ENCODE peak calls at places on chromosomes 11 and 22, in eight cellular contexts. One of them, this sample, is unnamed.

GRCh38 chr11:47083913-47084312 is 92.8 kb downstream of the ARFGAP2 start:
- DNase-seq in activated CD8-positive, alpha-beta T cell treated with anti-CD3 and anti-CD28 coated beads, Interleukin-2, amount 10 ng/mL, durations not matched to agents 7 days and 5 days: no peak
- DNase-seq in activated T-cell treated with anti-CD3 and anti-CD28 coated beads, Interleukin-2, amount 50 U/mL, for 72 hours: no peak
- DNase-seq in NCI-H510A treated with DMSO at 0.1 percent for 48 hours: no peak
- DNase-seq in HEK293T: no peak
- DNase-seq in kidney: no peak
- DNase-seq in memory B cell: no peak
- DNase-seq in PC-3: peak
- DNase-seq in this sample: peak

GRCh38 chr11:94766656-94767291 is 1.4 kb upstream of the AMOTL1 start:
- DNase-seq in activated CD8-positive, alpha-beta T cell treated with anti-CD3 and anti-CD28 coated beads, Interleukin-2, amount 10 ng/mL, durations not matched to agents 7 days and 5 days: no peak
- DNase-seq in activated T-cell treated with anti-CD3 and anti-CD28 coated beads, Interleukin-2, amount 50 U/mL, for 72 hours: no peak
- DNase-seq in NCI-H510A treated with DMSO at 0.1 percent for 48 hours: no peak
- DNase-seq in HEK293T: no peak
- DNase-seq in kidney: no peak
- DNase-seq in memory B cell: no peak
- DNase-seq in PC-3: peak
- DNase-seq in this sample: no peak

GRCh38 chr11:32145282-32145681 is 54.4 kb downstream of the RCN1 start:
- DNase-seq in activated CD8-positive, alpha-beta T cell treated with anti-CD3 and anti-CD28 coated beads, Interleukin-2, amount 10 ng/mL, durations not matched to agents 7 days and 5 days: no peak
- DNase-seq in activated T-cell treated with anti-CD3 and anti-CD28 coated beads, Interleukin-2, amount 50 U/mL, for 72 hours: no peak
- DNase-seq in NCI-H510A treated with DMSO at 0.1 percent for 48 hours: no peak
- DNase-seq in HEK293T: no peak
- DNase-seq in kidney: no peak
- DNase-seq in memory B cell: no peak
- DNase-seq in PC-3: no peak
- DNase-seq in this sample: no peak

GRCh38 chr11:44814881-44815592 is 88.3 kb downstream of the TSPAN18 start:
- DNase-seq in activated CD8-positive, alpha-beta T cell treated with anti-CD3 and anti-CD28 coated beads, Interleukin-2, amount 10 ng/mL, durations not matched to agents 7 days and 5 days: no peak
- DNase-seq in activated T-cell treated with anti-CD3 and anti-CD28 coated beads, Interleukin-2, amount 50 U/mL, for 72 hours: no peak
- DNase-seq in NCI-H510A treated with DMSO at 0.1 percent for 48 hours: no peak
- DNase-seq in HEK293T: no peak
- DNase-seq in kidney: no peak
- DNase-seq in memory B cell: no peak
- DNase-seq in PC-3: no peak
- DNase-seq in this sample: peak

GRCh38 chr11:119338318-119338890 is 2.3 kb downstream of the C1QTNF5 start:
- DNase-seq in activated CD8-positive, alpha-beta T cell treated with anti-CD3 and anti-CD28 coated beads, Interleukin-2, amount 10 ng/mL, durations not matched to agents 7 days and 5 days: peak
- DNase-seq in activated T-cell treated with anti-CD3 and anti-CD28 coated beads, Interleukin-2, amount 50 U/mL, for 72 hours: peak
- DNase-seq in NCI-H510A treated with DMSO at 0.1 percent for 48 hours: peak
- DNase-seq in HEK293T: peak
- DNase-seq in kidney: peak
- DNase-seq in memory B cell: peak
- DNase-seq in PC-3: peak
- DNase-seq in this sample: peak

GRCh38 chr11:104759464-104759863 is 138.8 kb downstream of the CASP12 start:
- DNase-seq in activated CD8-positive, alpha-beta T cell treated with anti-CD3 and anti-CD28 coated beads, Interleukin-2, amount 10 ng/mL, durations not matched to agents 7 days and 5 days: no peak
- DNase-seq in activated T-cell treated with anti-CD3 and anti-CD28 coated beads, Interleukin-2, amount 50 U/mL, for 72 hours: no peak
- DNase-seq in NCI-H510A treated with DMSO at 0.1 percent for 48 hours: no peak
- DNase-seq in HEK293T: no peak
- DNase-seq in kidney: no peak
- DNase-seq in memory B cell: no peak
- DNase-seq in PC-3: no peak
- DNase-seq in this sample: no peak

GRCh38 chr11:121154473-121154872 is 53.4 kb downstream of the TECTA start:
- DNase-seq in activated CD8-positive, alpha-beta T cell treated with anti-CD3 and anti-CD28 coated beads, Interleukin-2, amount 10 ng/mL, durations not matched to agents 7 days and 5 days: no peak
- DNase-seq in activated T-cell treated with anti-CD3 and anti-CD28 coated beads, Interleukin-2, amount 50 U/mL, for 72 hours: no peak
- DNase-seq in NCI-H510A treated with DMSO at 0.1 percent for 48 hours: no peak
- DNase-seq in HEK293T: no peak
- DNase-seq in kidney: no peak
- DNase-seq in memory B cell: no peak
- DNase-seq in PC-3: no peak
- DNase-seq in this sample: no peak

GRCh38 chr22:38104084-38104483 is 6.4 kb downstream of the BAIAP2L2 start:
- DNase-seq in activated CD8-positive, alpha-beta T cell treated with anti-CD3 and anti-CD28 coated beads, Interleukin-2, amount 10 ng/mL, durations not matched to agents 7 days and 5 days: no peak
- DNase-seq in activated T-cell treated with anti-CD3 and anti-CD28 coated beads, Interleukin-2, amount 50 U/mL, for 72 hours: no peak
- DNase-seq in NCI-H510A treated with DMSO at 0.1 percent for 48 hours: no peak
- DNase-seq in HEK293T: peak
- DNase-seq in kidney: no peak
- DNase-seq in memory B cell: no peak
- DNase-seq in PC-3: peak
- DNase-seq in this sample: no peak

GRCh38 chr22:25054943-25055511 is 102.5 kb downstream of the KIAA1671 start:
- DNase-seq in activated CD8-positive, alpha-beta T cell treated with anti-CD3 and anti-CD28 coated beads, Interleukin-2, amount 10 ng/mL, durations not matched to agents 7 days and 5 days: peak
- DNase-seq in activated T-cell treated with anti-CD3 and anti-CD28 coated beads, Interleukin-2, amount 50 U/mL, for 72 hours: peak
- DNase-seq in NCI-H510A treated with DMSO at 0.1 percent for 48 hours: no peak
- DNase-seq in HEK293T: no peak
- DNase-seq in kidney: no peak
- DNase-seq in memory B cell: no peak
- DNase-seq in PC-3: no peak
- DNase-seq in this sample: peak

GRCh38 chr22:21937821-21938070 is 14.9 kb downstream of the PPM1F start:
- DNase-seq in activated CD8-positive, alpha-beta T cell treated with anti-CD3 and anti-CD28 coated beads, Interleukin-2, amount 10 ng/mL, durations not matched to agents 7 days and 5 days: no peak
- DNase-seq in activated T-cell treated with anti-CD3 and anti-CD28 coated beads, Interleukin-2, amount 50 U/mL, for 72 hours: no peak
- DNase-seq in NCI-H510A treated with DMSO at 0.1 percent for 48 hours: no peak
- DNase-seq in HEK293T: no peak
- DNase-seq in kidney: no peak
- DNase-seq in memory B cell: no peak
- DNase-seq in PC-3: no peak
- DNase-seq in this sample: no peak

GRCh38 chr11:84691830-84692229 is 935.3 kb downstream of the DLG2 start:
- DNase-seq in activated CD8-positive, alpha-beta T cell treated with anti-CD3 and anti-CD28 coated beads, Interleukin-2, amount 10 ng/mL, durations not matched to agents 7 days and 5 days: no peak
- DNase-seq in activated T-cell treated with anti-CD3 and anti-CD28 coated beads, Interleukin-2, amount 50 U/mL, for 72 hours: no peak
- DNase-seq in NCI-H510A treated with DMSO at 0.1 percent for 48 hours: no peak
- DNase-seq in HEK293T: no peak
- DNase-seq in kidney: no peak
- DNase-seq in memory B cell: no peak
- DNase-seq in PC-3: no peak
- DNase-seq in this sample: no peak

GRCh38 chr11:79397252-79397651 is 43.6 kb downstream of the TENM4 start:
- DNase-seq in activated CD8-positive, alpha-beta T cell treated with anti-CD3 and anti-CD28 coated beads, Interleukin-2, amount 10 ng/mL, durations not matched to agents 7 days and 5 days: no peak
- DNase-seq in activated T-cell treated with anti-CD3 and anti-CD28 coated beads, Interleukin-2, amount 50 U/mL, for 72 hours: no peak
- DNase-seq in NCI-H510A treated with DMSO at 0.1 percent for 48 hours: no peak
- DNase-seq in HEK293T: no peak
- DNase-seq in kidney: no peak
- DNase-seq in memory B cell: no peak
- DNase-seq in PC-3: no peak
- DNase-seq in this sample: peak

GRCh38 chr11:115550291-115551059 is 46.3 kb upstream of the CADM1 start:
- DNase-seq in activated CD8-positive, alpha-beta T cell treated with anti-CD3 and anti-CD28 coated beads, Interleukin-2, amount 10 ng/mL, durations not matched to agents 7 days and 5 days: no peak
- DNase-seq in activated T-cell treated with anti-CD3 and anti-CD28 coated beads, Interleukin-2, amount 50 U/mL, for 72 hours: no peak
- DNase-seq in NCI-H510A treated with DMSO at 0.1 percent for 48 hours: no peak
- DNase-seq in HEK293T: no peak
- DNase-seq in kidney: peak
- DNase-seq in memory B cell: no peak
- DNase-seq in PC-3: no peak
- DNase-seq in this sample: peak

GRCh38 chr11:57552479-57552878 is 15.0 kb downstream of the UBE2L6 start:
- DNase-seq in activated CD8-positive, alpha-beta T cell treated with anti-CD3 and anti-CD28 coated beads, Interleukin-2, amount 10 ng/mL, durations not matched to agents 7 days and 5 days: no peak
- DNase-seq in activated T-cell treated with anti-CD3 and anti-CD28 coated beads, Interleukin-2, amount 50 U/mL, for 72 hours: no peak
- DNase-seq in NCI-H510A treated with DMSO at 0.1 percent for 48 hours: no peak
- DNase-seq in HEK293T: no peak
- DNase-seq in kidney: no peak
- DNase-seq in memory B cell: no peak
- DNase-seq in PC-3: no peak
- DNase-seq in this sample: no peak

GRCh38 chr22:23509571-23510302 is 70.4 kb downstream of the IGLL1 start:
- DNase-seq in activated CD8-positive, alpha-beta T cell treated with anti-CD3 and anti-CD28 coated beads, Interleukin-2, amount 10 ng/mL, durations not matched to agents 7 days and 5 days: no peak
- DNase-seq in activated T-cell treated with anti-CD3 and anti-CD28 coated beads, Interleukin-2, amount 50 U/mL, for 72 hours: no peak
- DNase-seq in NCI-H510A treated with DMSO at 0.1 percent for 48 hours: peak
- DNase-seq in HEK293T: no peak
- DNase-seq in kidney: peak
- DNase-seq in memory B cell: no peak
- DNase-seq in PC-3: no peak
- DNase-seq in this sample: peak

GRCh38 chr11:9717719-9718118 is 53.8 kb downstream of the SWAP70 start:
- DNase-seq in activated CD8-positive, alpha-beta T cell treated with anti-CD3 and anti-CD28 coated beads, Interleukin-2, amount 10 ng/mL, durations not matched to agents 7 days and 5 days: no peak
- DNase-seq in activated T-cell treated with anti-CD3 and anti-CD28 coated beads, Interleukin-2, amount 50 U/mL, for 72 hours: no peak
- DNase-seq in NCI-H510A treated with DMSO at 0.1 percent for 48 hours: no peak
- DNase-seq in HEK293T: no peak
- DNase-seq in kidney: no peak
- DNase-seq in memory B cell: no peak
- DNase-seq in PC-3: peak
- DNase-seq in this sample: no peak

GRCh38 chr11:72607496-72607895 is 66.7 kb downstream of the PDE2A start:
- DNase-seq in activated CD8-positive, alpha-beta T cell treated with anti-CD3 and anti-CD28 coated beads, Interleukin-2, amount 10 ng/mL, durations not matched to agents 7 days and 5 days: no peak
- DNase-seq in activated T-cell treated with anti-CD3 and anti-CD28 coated beads, Interleukin-2, amount 50 U/mL, for 72 hours: no peak
- DNase-seq in NCI-H510A treated with DMSO at 0.1 percent for 48 hours: no peak
- DNase-seq in HEK293T: no peak
- DNase-seq in kidney: no peak
- DNase-seq in memory B cell: no peak
- DNase-seq in PC-3: no peak
- DNase-seq in this sample: no peak

GRCh38 chr11:14499178-14499559 is 442 bp downstream of the COPB1 start:
- DNase-seq in activated CD8-positive, alpha-beta T cell treated with anti-CD3 and anti-CD28 coated beads, Interleukin-2, amount 10 ng/mL, durations not matched to agents 7 days and 5 days: peak
- DNase-seq in activated T-cell treated with anti-CD3 and anti-CD28 coated beads, Interleukin-2, amount 50 U/mL, for 72 hours: peak
- DNase-seq in NCI-H510A treated with DMSO at 0.1 percent for 48 hours: no peak
- DNase-seq in HEK293T: no peak
- DNase-seq in kidney: peak
- DNase-seq in memory B cell: no peak
- DNase-seq in PC-3: peak
- DNase-seq in this sample: peak

GRCh38 chr22:24583221-24583971 is 9.5 kb downstream of the LRRC75B start:
- DNase-seq in activated CD8-positive, alpha-beta T cell treated with anti-CD3 and anti-CD28 coated beads, Interleukin-2, amount 10 ng/mL, durations not matched to agents 7 days and 5 days: no peak
- DNase-seq in activated T-cell treated with anti-CD3 and anti-CD28 coated beads, Interleukin-2, amount 50 U/mL, for 72 hours: no peak
- DNase-seq in NCI-H510A treated with DMSO at 0.1 percent for 48 hours: peak
- DNase-seq in HEK293T: no peak
- DNase-seq in kidney: peak
- DNase-seq in memory B cell: no peak
- DNase-seq in PC-3: no peak
- DNase-seq in this sample: peak

GRCh38 chr11:29914203-29914930 is 102.5 kb downstream of the KCNA4 start:
- DNase-seq in activated CD8-positive, alpha-beta T cell treated with anti-CD3 and anti-CD28 coated beads, Interleukin-2, amount 10 ng/mL, durations not matched to agents 7 days and 5 days: no peak
- DNase-seq in activated T-cell treated with anti-CD3 and anti-CD28 coated beads, Interleukin-2, amount 50 U/mL, for 72 hours: no peak
- DNase-seq in NCI-H510A treated with DMSO at 0.1 percent for 48 hours: no peak
- DNase-seq in HEK293T: no peak
- DNase-seq in kidney: no peak
- DNase-seq in memory B cell: no peak
- DNase-seq in PC-3: no peak
- DNase-seq in this sample: no peak